ENCODE peak calls at places on chromosome 13, in five cellular contexts. One of them, this sample, is unnamed.

GRCh38 chr13:111216166-111216960 is 101.3 kb downstream of the ARHGEF7 start:
- DNase-seq in brain microvascular endothelial cell: no peak
- DNase-seq in mucosa of descending colon: peak; percentile 68
- DNase-seq in BJ: no peak
- DNase-seq in fibroblast of lung: peak; percentile 55
- DNase-seq in this sample: no peak

GRCh38 chr13:25494708-25495411 is 123.1 kb downstream of the ATP8A2 start:
- DNase-seq in mucosa of descending colon: no peak
- DNase-seq in BJ: no peak
- DNase-seq in fibroblast of lung: no peak
- DNase-seq in brain microvascular endothelial cell: no peak
- DNase-seq in this sample: no peak

GRCh38 chr13:106118050-106118449 is 417.4 kb downstream of the EFNB2 start:
- DNase-seq in BJ: no peak
- DNase-seq in mucosa of descending colon: no peak
- DNase-seq in fibroblast of lung: no peak
- DNase-seq in brain microvascular endothelial cell: no peak
- DNase-seq in this sample: no peak

GRCh38 chr13:48851707-48852106 is 124.0 kb upstream of the FNDC3A start:
- DNase-seq in brain microvascular endothelial cell: no peak
- DNase-seq in BJ: no peak
- DNase-seq in fibroblast of lung: no peak
- DNase-seq in mucosa of descending colon: no peak
- DNase-seq in this sample: no peak

GRCh38 chr13:40187324-40187795 is 479.1 kb downstream of the FOXO1 start:
- DNase-seq in fibroblast of lung: no peak
- DNase-seq in brain microvascular endothelial cell: no peak
- DNase-seq in mucosa of descending colon: peak; percentile 44
- DNase-seq in BJ: no peak
- DNase-seq in this sample: no peak

GRCh38 chr13:27549406-27549981 is 70.8 kb downstream of the LNX2 start:
- DNase-seq in brain microvascular endothelial cell: no peak
- DNase-seq in mucosa of descending colon: peak; percentile 88
- DNase-seq in BJ: no peak
- DNase-seq in fibroblast of lung: no peak
- DNase-seq in this sample: no peak

GRCh38 chr13:23898101-23898500 is 799 bp upstream of the C1QTNF9B start:
- DNase-seq in mucosa of descending colon: peak; percentile 13
- DNase-seq in brain microvascular endothelial cell: no peak
- DNase-seq in BJ: no peak
- DNase-seq in fibroblast of lung: peak; percentile 97
- DNase-seq in this sample: no peak

GRCh38 chr13:43441916-43442315 is 344.9 kb downstream of the ENOX1 start:
- DNase-seq in brain microvascular endothelial cell: no peak
- DNase-seq in mucosa of descending colon: no peak
- DNase-seq in fibroblast of lung: no peak
- DNase-seq in BJ: no peak
- DNase-seq in this sample: no peak

GRCh38 chr13:34216251-34216650 is 398.3 kb downstream of the RFC3 start:
- DNase-seq in brain microvascular endothelial cell: no peak
- DNase-seq in mucosa of descending colon: no peak
- DNase-seq in fibroblast of lung: no peak
- DNase-seq in BJ: no peak
- DNase-seq in this sample: no peak
- H3K36me3 ChIP-seq in brain microvascular endothelial cell: no peaks in the 10 kb centered on the region
- H3K36me3 ChIP-seq in mucosa of descending colon: no peaks in the 10 kb centered on the region
- H3K36me3 ChIP-seq in fibroblast of lung: no peaks in the 10 kb centered on the region
- H3K36me3 ChIP-seq in BJ: no peaks in the 10 kb centered on the region
- H3K36me3 ChIP-seq in this sample: no peaks in the 10 kb centered on the region

GRCh38 chr13:45255253-45255987 is 54.6 kb upstream of the KCTD4 start:
- DNase-seq in brain microvascular endothelial cell: no peak
- DNase-seq in mucosa of descending colon: peak; percentile 43
- DNase-seq in BJ: no peak
- DNase-seq in fibroblast of lung: peak; percentile 21
- DNase-seq in this sample: no peak

GRCh38 chr13:45256254-45256653 is 55.4 kb upstream of the KCTD4 start:
- DNase-seq in mucosa of descending colon: no peak
- DNase-seq in fibroblast of lung: no peak
- DNase-seq in brain microvascular endothelial cell: no peak
- DNase-seq in BJ: no peak
- DNase-seq in this sample: no peak

GRCh38 chr13:45258339-45258685 is 57.5 kb upstream of the KCTD4 start:
- DNase-seq in brain microvascular endothelial cell: no peak
- DNase-seq in fibroblast of lung: peak; percentile 60
- DNase-seq in mucosa of descending colon: peak; percentile 36
- DNase-seq in BJ: no peak
- DNase-seq in this sample: no peak

DNA sequence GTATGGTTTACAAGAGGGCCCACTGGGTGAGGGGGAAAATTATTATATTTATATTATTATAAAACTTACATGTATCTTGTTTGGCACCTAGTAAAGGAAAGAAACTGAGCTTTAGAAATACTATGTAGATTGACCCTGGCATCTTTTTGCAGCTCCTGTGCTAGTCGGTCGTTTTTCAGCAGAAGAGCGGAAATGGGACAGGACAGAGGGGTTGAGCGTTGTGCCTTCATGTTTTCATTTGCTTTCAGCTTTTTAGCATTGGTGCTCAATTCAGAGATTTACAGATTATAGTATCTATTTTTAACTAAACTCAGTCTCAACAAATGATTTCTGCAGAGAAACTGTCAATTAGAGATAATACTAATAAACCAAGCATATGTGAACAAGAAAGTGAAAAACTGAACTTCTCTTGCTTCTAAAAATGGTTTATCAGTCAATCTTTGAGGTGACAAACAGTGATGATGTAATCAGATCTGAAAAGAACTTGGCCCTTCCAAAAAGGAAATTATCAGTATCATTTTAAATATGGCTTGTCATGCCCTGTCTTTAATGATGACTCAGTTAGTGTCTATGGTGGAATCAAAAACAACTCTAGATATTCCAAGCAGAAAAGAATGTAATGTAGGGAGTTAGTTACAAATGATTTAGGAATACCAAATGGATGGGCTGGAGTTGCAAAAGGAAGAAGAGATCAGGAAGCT is 56.9 kb upstream of the KCTD4 start:
- DNase-seq in BJ: no peak
- DNase-seq in mucosa of descending colon: no peak
- DNase-seq in fibroblast of lung: no peak
- DNase-seq in brain microvascular endothelial cell: no peak
- DNase-seq in this sample: no peak
- H3K4me3 ChIP-seq in BJ: no peak overlapping the region
- H3K4me3 ChIP-seq in mucosa of descending colon: no peak overlapping the region
- H3K4me3 ChIP-seq in fibroblast of lung: no peak overlapping the region
- H3K4me3 ChIP-seq in brain microvascular endothelial cell: no peak overlapping the region
- H3K4me3 ChIP-seq in this sample: no peak overlapping the region

GRCh38 chr13:109784590-109785140 is 1.7 kb downstream of the IRS2 start:
- DNase-seq in brain microvascular endothelial cell: peak; percentile 42
- DNase-seq in mucosa of descending colon: peak; percentile 83
- DNase-seq in BJ: no peak
- DNase-seq in fibroblast of lung: peak; percentile 69
- DNase-seq in this sample: no peak
- H3K36me3 ChIP-seq in brain microvascular endothelial cell: peaks cover 17% of the 10 kb centered on the region
- H3K36me3 ChIP-seq in mucosa of descending colon: no peaks in the 10 kb centered on the region
- H3K36me3 ChIP-seq in BJ: peaks cover 13% of the 10 kb centered on the region
- H3K36me3 ChIP-seq in fibroblast of lung: peaks cover 7% of the 10 kb centered on the region
- H3K36me3 ChIP-seq in this sample: no peaks in the 10 kb centered on the region

GRCh38 chr13:30253830-30254229 is 53.5 kb downstream of the KATNAL1 start:
- DNase-seq in brain microvascular endothelial cell: no peak
- DNase-seq in mucosa of descending colon: no peak
- DNase-seq in BJ: no peak
- DNase-seq in fibroblast of lung: no peak
- DNase-seq in this sample: no peak

GRCh38 chr13:30257433-30258099 is 49.8 kb downstream of the KATNAL1 start:
- DNase-seq in BJ: no peak
- DNase-seq in mucosa of descending colon: no peak
- DNase-seq in brain microvascular endothelial cell: no peak
- DNase-seq in fibroblast of lung: no peak
- DNase-seq in this sample: peak; percentile 12

GRCh38 chr13:30255696-30256095 is 51.7 kb downstream of the KATNAL1 start:
- DNase-seq in mucosa of descending colon: no peak
- DNase-seq in fibroblast of lung: peak; percentile 33
- DNase-seq in brain microvascular endothelial cell: no peak
- DNase-seq in BJ: no peak
- DNase-seq in this sample: no peak

GRCh38 chr13:30256713-30257432 is 50.5 kb downstream of the KATNAL1 start:
- DNase-seq in mucosa of descending colon: no peak
- DNase-seq in brain microvascular endothelial cell: no peak
- DNase-seq in fibroblast of lung: peak; percentile 37
- DNase-seq in BJ: no peak
- DNase-seq in this sample: no peak
- H3K4me3 ChIP-seq in mucosa of descending colon: no peak overlapping the region
- H3K4me3 ChIP-seq in brain microvascular endothelial cell: no peak overlapping the region
- H3K4me3 ChIP-seq in fibroblast of lung: no peak overlapping the region
- H3K4me3 ChIP-seq in BJ: no peak overlapping the region
- H3K4me3 ChIP-seq in this sample: no peak overlapping the region

DNA sequence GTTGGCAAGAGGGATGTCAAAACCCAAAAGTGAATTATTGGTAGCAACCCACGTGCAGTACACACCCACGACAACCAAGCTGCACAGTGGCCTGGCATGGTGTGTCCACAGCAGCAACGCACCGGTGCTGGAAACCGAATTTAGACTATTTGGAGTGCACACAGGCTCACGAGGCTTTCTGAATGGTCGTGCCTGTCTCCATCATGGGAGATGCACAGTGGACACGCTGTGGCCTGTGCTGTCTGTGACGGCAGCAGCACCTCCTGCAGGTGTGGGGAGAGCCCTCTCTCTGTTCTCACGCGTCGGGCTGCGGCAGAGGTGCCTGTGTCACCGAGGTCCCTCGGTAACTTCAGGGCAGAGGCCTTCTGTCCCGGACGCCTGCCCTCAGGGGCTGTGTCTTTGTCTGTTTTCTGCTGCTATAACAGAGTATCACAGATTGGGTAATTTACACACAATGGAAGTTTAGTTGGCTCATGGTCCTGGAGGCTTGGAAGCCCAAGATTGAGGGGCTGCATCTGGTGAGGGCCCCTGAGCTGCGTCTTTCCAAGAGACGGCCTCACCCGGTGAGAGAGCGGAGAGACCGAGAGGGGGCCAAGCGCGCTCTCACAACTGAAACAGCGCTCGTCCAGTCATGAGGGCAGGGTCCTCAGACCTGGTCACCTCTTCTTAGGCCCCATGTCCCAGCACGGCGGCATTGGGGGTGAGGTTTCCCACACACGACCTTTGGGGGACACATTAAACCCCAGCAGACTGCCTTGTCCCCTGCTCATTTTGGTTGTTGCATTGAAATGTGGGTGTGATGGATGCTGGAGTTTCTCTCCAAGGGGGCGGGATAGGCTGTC is 9.1 kb upstream of the MCF2L start:
- DNase-seq in mucosa of descending colon: no peak
- DNase-seq in fibroblast of lung: no peak
- DNase-seq in BJ: no peak
- DNase-seq in brain microvascular endothelial cell: no peak
- DNase-seq in this sample: no peak
- H3K36me3 ChIP-seq in mucosa of descending colon: no peaks in the 10 kb centered on the region
- H3K36me3 ChIP-seq in fibroblast of lung: no peaks in the 10 kb centered on the region
- H3K36me3 ChIP-seq in BJ: no peaks in the 10 kb centered on the region
- H3K36me3 ChIP-seq in brain microvascular endothelial cell: no peaks in the 10 kb centered on the region
- H3K36me3 ChIP-seq in this sample: no peaks in the 10 kb centered on the region

This sample was measured in kidney epithelial cell.